ENCODE peak calls at places on chromosomes 13 and 19, in nine cellular contexts. N, X, I, R, Y, E, W, H and L are unnamed samples.
A peak's percentile ranks its signal among the peaks of the same experiment; 100 is the strongest.

GRCh38 chr13:32443111-32443510 is 15.2 kb upstream of the N4BP2L1 start:
- DNase-seq in X (no peak), E (no peak), W (no peak), H (peak; percentile 12), I (no peak), R (peak; percentile 44), Y (peak; percentile 5), N (no peak), L (peak; percentile 54)

GRCh38 chr13:23674795-23675640 is 104.8 kb downstream of the TNFRSF19 start:
- DNase-seq in R (peak; percentile 95), X (peak; percentile 91), N (peak; percentile 42), Y (no peak), H (no peak), E (no peak), I (peak; percentile 90), W (no peak), L (peak; percentile 19)

GRCh38 chr13:111505175-111505777 is 184.8 kb downstream of the TEX29 start:
- DNase-seq in W (no peak), H (no peak), I (no peak), R (peak; percentile 2), Y (no peak), X (no peak), E (no peak), N (peak; percentile 3), L (peak; percentile 15)

GRCh38 chr13:43835701-43836100 is 43.8 kb downstream of the CCDC122 start:
- DNase-seq in H (no peak), W (no peak), Y (no peak), E (no peak), X (no peak), R (peak; percentile 61), I (peak; percentile 54), N (no peak), L (peak; percentile 8)

GRCh38 chr19:46859637-46860124 is 1.1 kb upstream of the ARHGAP35 start:
- DNase-seq in W (no peak), X (peak; percentile 62), N (no peak), Y (no peak), E (peak; percentile 89), I (peak; percentile 71), R (peak; percentile 91), H (no peak), L (no peak)

GRCh38 chr19:8334458-8335342 is 8.4 kb downstream of the KANK3 start:
- DNase-seq in N (peak; percentile 60), R (peak; percentile 61), X (peak; percentile 83), Y (peak; percentile 8), E (peak; percentile 83), I (no peak), W (peak; percentile 44), H (no peak), L (peak; percentile 73)

GRCh38 chr13:94252209-94252608 is 227.3 kb downstream of the DCT start:
- DNase-seq in W (no peak), H (no peak), R (peak; percentile 11), N (no peak), X (no peak), E (no peak), I (no peak), Y (no peak), L (no peak)

GRCh38 chr19:33910922-33911321 is 114.3 kb downstream of the KCTD15 start:
- DNase-seq in I (no peak), X (no peak), W (no peak), H (no peak), E (no peak), Y (no peak), N (no peak), R (no peak), L (no peak)

GRCh38 chr19:13992025-13992424 is 14.1 kb downstream of the RFX1 start:
- DNase-seq in Y (no peak), I (no peak), W (no peak), R (no peak), E (no peak), X (no peak), N (no peak), H (no peak), L (no peak)

GRCh38 chr19:55196803-55197202 is 12.5 kb downstream of the PTPRH start:
- DNase-seq in E (no peak), N (no peak), Y (no peak), I (no peak), H (no peak), W (no peak), R (peak; percentile 27), X (no peak), L (peak; percentile 33)

GRCh38 chr19:2788237-2788636 is 2.9 kb downstream of the THOP1 start:
- DNase-seq in H (no peak), E (no peak), W (no peak), N (no peak), Y (no peak), R (no peak), I (no peak), X (no peak), L (no peak)

GRCh38 chr19:49340069-49340864 is 5.1 kb downstream of the CD37 start:
- DNase-seq in Y (no peak), R (peak; percentile 25), I (no peak), W (no peak), X (no peak), E (peak; percentile 19), H (peak; percentile 61), N (no peak), L (peak; percentile 79)

GRCh38 chr19:46862504-46862835 is 1.7 kb downstream of the ARHGAP35 start:
- DNase-seq in N (no peak), H (no peak), R (peak; percentile 31), Y (no peak), I (no peak), W (no peak), X (no peak), E (no peak), L (no peak)

GRCh38 chr19:31342926-31343325 is 6.3 kb downstream of the TSHZ3 start:
- DNase-seq in E (no peak), Y (no peak), X (peak; percentile 61), R (no peak), W (no peak), I (no peak), H (no peak), N (no peak), L (no peak)

GRCh38 chr19:19477705-19478383 is 37.5 kb downstream of the TSSK6 start:
- DNase-seq in R (peak; percentile 16), N (no peak), Y (no peak), H (no peak), E (no peak), X (no peak), W (no peak), I (no peak), L (no peak)

GRCh38 chr19:34224996-34225658 is 29.2 kb upstream of the GARRE1 start:
- DNase-seq in W (no peak), E (no peak), H (no peak), I (peak; percentile 17), N (no peak), Y (no peak), X (no peak), R (peak; percentile 51), L (peak; percentile 39)

GRCh38 chr19:15210323-15210774 is 9.6 kb upstream of the NOTCH3 start:
- DNase-seq in H (no peak), R (peak; percentile 97), W (no peak), I (peak; percentile 72), E (no peak), X (peak; percentile 77), N (no peak), Y (no peak), L (no peak)

GRCh38 chr13:110213461-110214074 is 93.4 kb downstream of the COL4A1 start:
- DNase-seq in Y (no peak), I (no peak), R (no peak), W (no peak), E (no peak), H (no peak), N (no peak), X (no peak), L (no peak)

GRCh38 chr19:2805261-2805900 is 14.3 kb upstream of the ZNF554 start:
- DNase-seq in E (no peak), R (no peak), W (no peak), X (no peak), I (no peak), Y (no peak), H (no peak), N (no peak), L (no peak)

GRCh38 chr13:96191367-96191766 is 101.5 kb downstream of the HS6ST3 start:
- DNase-seq in E (no peak), H (no peak), Y (no peak), R (no peak), W (no peak), I (no peak), N (no peak), X (no peak), L (no peak)

GRCh38 chr13:67642638-67643037 is 412.5 kb upstream of the PCDH9 start:
- DNase-seq in I (no peak), X (no peak), N (no peak), H (no peak), R (no peak), W (no peak), E (no peak), Y (no peak), L (no peak)

GRCh38 chr13:114131581-114132418 is 623 bp downstream of the RASA3 start:
- DNase-seq in N (peak; percentile 52), E (no peak), X (no peak), H (no peak), W (no peak), R (peak; percentile 50), I (no peak), Y (peak; percentile 31), L (no peak)